ENCODE peak calls at places on chromosomes 4 and X, in eight cellular contexts. G is right lobe of liver, Q is Peyer's patch, W is suprapubic skin, M is A549, T is breast epithelium, P is endothelial cell of umbilical vein, H is NB4. X is an unnamed sample.

GRCh38 chrX:104565791-104566687 is at the start of gene IL1RAPL2:
- DNase-seq in W (no peak), P (no peak), G (peak), T (peak), Q (no peak), H (no peak), M (peak), X (no peak)

GRCh38 chrX:14964500-14964899 is 91.3 kb downstream of the MOSPD2 start:
- DNase-seq in W (no peak), T (no peak), Q (no peak), P (peak), G (no peak), H (no peak), M (peak), X (no peak)

GRCh38 chr4:181618038-181618618 is 625.1 kb upstream of the TENM3 start:
- DNase-seq in T (no peak), G (no peak), Q (no peak), W (no peak), P (no peak), H (no peak), M (no peak), X (no peak)

GRCh38 chr4:137608085-137608484 is 75.8 kb upstream of the PCDH18 start:
- DNase-seq in Q (no peak), W (no peak), P (no peak), H (no peak), M (no peak), T (peak), G (no peak), X (no peak)

GRCh38 chrX:115894087-115894486 is 276.5 kb upstream of the AGTR2 start:
- DNase-seq in T (no peak), M (peak), W (no peak), P (no peak), H (peak), G (no peak), Q (no peak), X (no peak)

GRCh38 chr4:146134761-146135160 is 40.8 kb upstream of the LSM6 start:
- DNase-seq in P (peak), W (no peak), T (peak), M (no peak), H (no peak), G (peak), Q (no peak), X (no peak)

GRCh38 chrX:82556588-82556987 is 951.5 kb upstream of the POU3F4 start:
- DNase-seq in Q (no peak), G (no peak), T (no peak), M (no peak), W (no peak), P (no peak), H (no peak), X (no peak)

GRCh38 chr4:119059221-119059620 is 76.4 kb upstream of the MYOZ2 start:
- DNase-seq in P (no peak), G (no peak), H (peak), Q (no peak), M (no peak), T (no peak), W (no peak), X (no peak)

GRCh38 chrX:110477593-110478228 is 119.1 kb downstream of the RTL9 start:
- DNase-seq in G (no peak), M (no peak), W (no peak), Q (no peak), H (peak), P (no peak), T (no peak), X (no peak)

GRCh38 chr4:136662539-136662938 is 869.8 kb downstream of the PCDH18 start:
- DNase-seq in M (no peak), G (no peak), Q (no peak), H (no peak), T (no peak), W (no peak), P (no peak), X (no peak)

GRCh38 chr4:8507251-8507570 is 66.6 kb downstream of the TRMT44 start:
- DNase-seq in M (no peak), G (no peak), Q (no peak), P (no peak), H (no peak), T (no peak), W (no peak), X (peak)

GRCh38 chr4:80538276-80538926 is 202.9 kb downstream of the CFAP299 start:
- DNase-seq in Q (no peak), G (no peak), H (no peak), W (no peak), T (no peak), P (no peak), M (no peak), X (no peak)

GRCh38 chr4:7073526-7074390 is 5.9 kb upstream of the GRPEL1 start:
- DNase-seq in G (no peak), P (peak), Q (no peak), H (peak), T (no peak), W (no peak), M (peak), X (no peak)

GRCh38 chrX:34877451-34877850 is 65.1 kb upstream of the FAM47B start:
- DNase-seq in H (no peak), M (no peak), T (no peak), P (no peak), W (no peak), G (no peak), Q (no peak), X (no peak)

GRCh38 chrX:22950278-22951266 is 49.2 kb upstream of the DDX53 start:
- DNase-seq in P (peak), W (no peak), T (no peak), M (peak), H (peak), G (no peak), Q (no peak), X (no peak)

GRCh38 chrX:31508338-31508737 is 436.5 kb upstream of the FTHL17 start:
- DNase-seq in G (no peak), T (peak), M (no peak), P (peak), W (no peak), Q (no peak), H (no peak), X (no peak)

GRCh38 chr4:39698424-39699009 is 581 bp downstream of the UBE2K start:
- DNase-seq in Q (peak), W (peak), T (peak), H (peak), M (no peak), G (peak), P (peak), X (peak)

GRCh38 chrX:118652717-118653116 is 74.7 kb upstream of the IL13RA1 start:
- DNase-seq in W (no peak), M (no peak), G (no peak), H (no peak), P (no peak), Q (no peak), T (no peak), X (no peak)

GRCh38 chrX:119852410-119853353 is at the start of gene UPF3B:
- DNase-seq in M (peak), Q (peak), W (peak), G (peak), P (peak), H (peak), T (peak), X (peak)
- TF ChIP-seq POLR2A in M (peak), Q (peak), W (no peak), G (peak), P (peak), H (peak), T (peak), X (no peak)

GRCh38 chrX:47233333-47234113 is 714 bp downstream of the USP11 start:
- DNase-seq in M (peak), T (peak), P (peak), W (peak), G (peak), Q (peak), H (peak), X (peak)
- TF ChIP-seq POLR2A in M (peak), T (peak), P (peak), W (peak), G (peak), Q (peak), H (no peak), X (no peak)

DNA sequence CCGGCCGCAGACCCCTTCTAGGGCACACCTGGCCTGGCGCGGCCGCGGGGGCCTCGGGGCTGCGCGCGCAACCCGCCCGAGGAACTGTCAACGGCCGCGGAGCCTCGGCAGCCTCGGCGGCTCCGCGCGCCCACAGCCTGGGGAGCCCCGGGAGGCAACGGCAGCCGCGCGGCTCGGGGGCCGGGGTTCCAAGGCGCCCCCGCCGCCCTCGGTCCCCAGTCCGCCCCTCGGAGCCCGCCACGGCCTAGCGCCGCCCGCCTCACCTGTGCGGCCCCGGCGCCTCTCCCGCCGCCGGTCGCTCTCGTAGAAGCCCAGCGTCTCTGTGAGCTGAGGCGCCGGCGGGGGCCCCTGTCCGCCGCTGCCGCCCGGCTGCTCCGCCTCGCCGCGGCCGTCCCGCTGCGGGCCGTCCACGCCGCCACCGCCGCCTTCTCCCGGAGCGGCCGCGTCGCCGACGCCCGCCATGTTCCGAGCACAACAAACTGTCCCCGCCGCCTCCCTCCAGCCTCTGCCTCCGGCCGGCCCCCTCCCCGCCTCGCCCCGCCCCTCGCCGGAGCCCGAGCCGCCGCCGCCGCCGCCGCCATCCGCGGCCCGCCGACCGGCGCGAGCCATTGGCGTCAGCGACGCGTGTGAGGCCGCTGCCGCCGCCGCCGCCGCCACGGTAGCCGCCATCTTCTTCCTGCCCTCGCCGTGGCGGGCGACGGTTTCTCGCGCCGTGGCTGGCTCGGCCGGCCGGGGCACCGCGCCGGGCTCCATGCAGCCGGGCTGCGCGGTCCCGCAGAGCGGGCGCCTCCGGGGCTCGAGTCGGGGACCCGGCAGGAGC is at the start of gene TAPT1:
- DNase-seq in P (peak), H (peak), Q (peak), T (peak), M (peak), W (peak), G (peak), X (peak)
- TF ChIP-seq POLR2A in P (no peak), H (peak), Q (no peak), T (no peak), M (peak), W (no peak), G (no peak), X (no peak)

GRCh38 chrX:37847733-37848197 is 394 bp upstream of the DYNLT3 start:
- DNase-seq in M (no peak), H (no peak), W (no peak), Q (no peak), G (no peak), T (no peak), P (no peak), X (no peak)
- TF ChIP-seq POLR2A in M (no peak), H (no peak), W (no peak), Q (no peak), G (no peak), T (no peak), P (peak), X (no peak)

GRCh38 chr4:82900335-82901128 is at the start of gene THAP9:
- DNase-seq in G (peak), H (peak), W (peak), T (peak), Q (peak), M (peak), P (peak), X (peak)
- TF ChIP-seq POLR2A in G (peak), H (peak), W (peak), T (peak), Q (peak), M (peak), P (peak), X (peak)

DNA sequence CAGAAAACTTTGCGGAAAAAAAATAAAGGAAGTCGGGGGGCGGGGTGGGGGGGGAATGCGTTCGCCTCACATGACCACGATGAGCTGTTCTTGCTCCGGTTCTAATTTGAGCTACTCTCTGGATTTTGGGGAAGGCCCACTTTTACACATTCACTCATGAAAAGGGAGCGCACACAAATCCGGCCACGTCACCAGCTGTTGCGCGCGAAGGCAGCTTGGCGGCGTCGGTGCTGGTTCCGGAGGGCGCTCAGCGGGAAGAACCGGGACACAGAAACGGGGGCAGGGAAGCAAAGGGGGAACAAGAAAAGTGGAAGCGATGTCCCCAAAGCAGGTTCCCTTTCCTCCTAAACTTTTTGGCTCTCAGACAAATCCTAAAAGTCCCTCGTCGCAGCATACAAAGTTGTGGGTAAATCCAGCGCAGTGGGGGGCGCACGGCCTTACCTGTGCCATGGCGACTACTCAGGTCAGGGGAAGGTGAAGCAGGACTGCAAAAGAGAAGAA is 590 bp downstream of the ANXA5 start:
- DNase-seq in H (peak), W (peak), P (peak), G (peak), Q (peak), T (peak), M (peak), X (peak)
- TF ChIP-seq POLR2A in H (no peak), W (peak), P (no peak), G (no peak), Q (no peak), T (no peak), M (no peak), X (peak)